ENCODE peak calls at places on chromosomes 13 and 19, in nine cellular contexts. One of them, this sample, is unnamed. For H3K36me3 and H3K4me1, the result is how much of the 10 kb centered on the place peaks cover.

GRCh38 chr13:45269204-45269603 is 68.4 kb upstream of the KCTD4 start:
- DNase-seq in upper lobe of right lung: no peak
- DNase-seq in cardiac muscle cell: peak
- DNase-seq in endodermal cell: no peak
- DNase-seq in pancreas: no peak
- DNase-seq in heart left ventricle: no peak
- DNase-seq in astrocyte: peak
- DNase-seq in body of pancreas: no peak
- DNase-seq in ascending aorta: no peak
- DNase-seq in this sample: no peak

GRCh38 chr13:100131863-100132574 is 43.1 kb downstream of the PCCA start:
- DNase-seq in upper lobe of right lung: no peak
- DNase-seq in cardiac muscle cell: peak
- DNase-seq in endodermal cell: no peak
- DNase-seq in pancreas: no peak
- DNase-seq in heart left ventricle: no peak
- DNase-seq in astrocyte: peak
- DNase-seq in body of pancreas: no peak
- DNase-seq in ascending aorta: no peak
- DNase-seq in this sample: peak

GRCh38 chr19:14072535-14073231 is at the start of gene MISP3:
- DNase-seq in upper lobe of right lung: peak
- DNase-seq in cardiac muscle cell: no peak
- DNase-seq in endodermal cell: peak
- DNase-seq in pancreas: peak
- DNase-seq in heart left ventricle: peak
- DNase-seq in astrocyte: peak
- DNase-seq in body of pancreas: peak
- DNase-seq in ascending aorta: no peak
- DNase-seq in this sample: peak

GRCh38 chr13:37788346-37788745 is 81.2 kb downstream of the TRPC4 start:
- DNase-seq in upper lobe of right lung: no peak
- DNase-seq in cardiac muscle cell: peak
- DNase-seq in endodermal cell: no peak
- DNase-seq in pancreas: no peak
- DNase-seq in heart left ventricle: no peak
- DNase-seq in astrocyte: no peak
- DNase-seq in body of pancreas: no peak
- DNase-seq in ascending aorta: no peak
- DNase-seq in this sample: no peak

GRCh38 chr13:21671793-21672680 is 1.2 kb downstream of the FGF9 start:
- DNase-seq in upper lobe of right lung: no peak
- DNase-seq in cardiac muscle cell: no peak
- DNase-seq in endodermal cell: peak
- DNase-seq in pancreas: no peak
- DNase-seq in heart left ventricle: no peak
- DNase-seq in astrocyte: no peak
- DNase-seq in body of pancreas: no peak
- DNase-seq in ascending aorta: no peak
- DNase-seq in this sample: no peak

GRCh38 chr13:25489238-25489637 is 117.5 kb downstream of the ATP8A2 start:
- DNase-seq in upper lobe of right lung: no peak
- DNase-seq in cardiac muscle cell: no peak
- DNase-seq in endodermal cell: peak
- DNase-seq in pancreas: no peak
- DNase-seq in heart left ventricle: no peak
- DNase-seq in astrocyte: no peak
- DNase-seq in body of pancreas: no peak
- DNase-seq in ascending aorta: no peak
- DNase-seq in this sample: no peak

GRCh38 chr13:43058836-43059235 is 35.5 kb downstream of the DNAJC15 start:
- DNase-seq in upper lobe of right lung: no peak
- DNase-seq in cardiac muscle cell: peak
- DNase-seq in endodermal cell: no peak
- DNase-seq in pancreas: no peak
- DNase-seq in heart left ventricle: no peak
- DNase-seq in astrocyte: peak
- DNase-seq in body of pancreas: no peak
- DNase-seq in ascending aorta: no peak
- DNase-seq in this sample: no peak

GRCh38 chr19:48351341-48351752 is 12.4 kb downstream of the TMEM143 start:
- DNase-seq in upper lobe of right lung: peak
- DNase-seq in cardiac muscle cell: peak
- DNase-seq in endodermal cell: peak
- DNase-seq in pancreas: peak
- DNase-seq in heart left ventricle: peak
- DNase-seq in astrocyte: peak
- DNase-seq in body of pancreas: peak
- DNase-seq in ascending aorta: no peak
- DNase-seq in this sample: peak

GRCh38 chr13:98351636-98352035 is 174.6 kb upstream of the RNF113B start:
- DNase-seq in upper lobe of right lung: no peak
- DNase-seq in cardiac muscle cell: no peak
- DNase-seq in endodermal cell: no peak
- DNase-seq in pancreas: no peak
- DNase-seq in heart left ventricle: no peak
- DNase-seq in astrocyte: no peak
- DNase-seq in body of pancreas: no peak
- DNase-seq in ascending aorta: no peak
- DNase-seq in this sample: no peak

GRCh38 chr19:42282810-42283247 is 13.8 kb downstream of the CIC start:
- DNase-seq in upper lobe of right lung: no peak
- DNase-seq in cardiac muscle cell: no peak
- DNase-seq in endodermal cell: peak
- DNase-seq in pancreas: no peak
- DNase-seq in heart left ventricle: no peak
- DNase-seq in astrocyte: no peak
- DNase-seq in body of pancreas: no peak
- DNase-seq in ascending aorta: no peak
- DNase-seq in this sample: no peak

GRCh38 chr13:97223711-97224461 is 1.8 kb downstream of the MBNL2 start:
- DNase-seq in upper lobe of right lung: no peak
- DNase-seq in cardiac muscle cell: peak
- DNase-seq in endodermal cell: peak
- DNase-seq in pancreas: peak
- DNase-seq in heart left ventricle: peak
- DNase-seq in astrocyte: peak
- DNase-seq in body of pancreas: peak
- DNase-seq in ascending aorta: no peak
- DNase-seq in this sample: peak

GRCh38 chr19:49110567-49110966 is 3.6 kb upstream of the LIN7B start:
- DNase-seq in upper lobe of right lung: no peak
- DNase-seq in cardiac muscle cell: no peak
- DNase-seq in endodermal cell: no peak
- DNase-seq in pancreas: no peak
- DNase-seq in heart left ventricle: no peak
- DNase-seq in astrocyte: peak
- DNase-seq in body of pancreas: no peak
- DNase-seq in ascending aorta: no peak
- DNase-seq in this sample: no peak

GRCh38 chr13:66831317-66831716 is 398.8 kb downstream of the PCDH9 start:
- DNase-seq in upper lobe of right lung: no peak
- DNase-seq in cardiac muscle cell: no peak
- DNase-seq in endodermal cell: no peak
- DNase-seq in pancreas: no peak
- DNase-seq in heart left ventricle: no peak
- DNase-seq in astrocyte: no peak
- DNase-seq in body of pancreas: no peak
- DNase-seq in ascending aorta: no peak
- DNase-seq in this sample: no peak

GRCh38 chr19:34145741-34146202 is 26.5 kb upstream of the LSM14A start:
- DNase-seq in upper lobe of right lung: no peak
- DNase-seq in cardiac muscle cell: peak
- DNase-seq in endodermal cell: peak
- DNase-seq in pancreas: no peak
- DNase-seq in heart left ventricle: peak
- DNase-seq in astrocyte: peak
- DNase-seq in body of pancreas: peak
- DNase-seq in ascending aorta: no peak
- DNase-seq in this sample: peak

GRCh38 chr19:1237027-1237659 is 662 bp downstream of the CBARP start:
- DNase-seq in upper lobe of right lung: no peak
- DNase-seq in cardiac muscle cell: no peak
- DNase-seq in endodermal cell: peak
- DNase-seq in pancreas: no peak
- DNase-seq in heart left ventricle: peak
- DNase-seq in astrocyte: no peak
- DNase-seq in body of pancreas: no peak
- DNase-seq in ascending aorta: no peak
- DNase-seq in this sample: no peak

GRCh38 chr13:47545206-47545605 is 455.9 kb downstream of the SUCLA2 start:
- DNase-seq in upper lobe of right lung: no peak
- DNase-seq in cardiac muscle cell: peak
- DNase-seq in endodermal cell: no peak
- DNase-seq in pancreas: no peak
- DNase-seq in heart left ventricle: no peak
- DNase-seq in astrocyte: no peak
- DNase-seq in body of pancreas: no peak
- DNase-seq in ascending aorta: no peak
- DNase-seq in this sample: no peak

DNA sequence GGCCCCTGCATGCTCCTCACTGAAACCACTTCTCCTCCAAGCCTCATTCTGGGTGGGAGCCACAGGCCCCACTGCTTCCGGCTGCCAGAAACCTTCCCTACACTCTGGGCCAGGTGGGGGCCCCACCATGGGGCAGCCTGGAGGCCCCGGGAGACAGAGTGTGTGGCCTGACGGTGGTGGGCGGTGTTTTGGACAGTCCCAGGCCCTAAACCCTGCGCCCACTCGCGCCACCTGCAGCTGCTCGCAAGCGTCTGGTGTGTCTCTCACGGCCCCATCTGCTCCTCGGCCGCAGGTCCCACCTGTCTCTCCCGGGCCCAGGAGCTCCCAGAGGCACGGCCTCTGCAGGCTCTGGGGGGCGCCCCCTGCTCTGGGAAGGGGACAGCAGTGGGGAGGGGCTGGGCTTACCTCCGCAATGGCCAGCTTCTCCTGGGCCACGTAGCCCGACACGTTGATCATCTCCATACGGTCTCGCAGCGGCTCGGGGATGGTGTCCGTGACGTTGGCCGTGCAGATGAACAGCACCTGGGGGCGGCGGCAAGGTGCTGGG is 5.6 kb downstream of the RPL36 start:
- DNase-seq in upper lobe of right lung: no peak
- DNase-seq in cardiac muscle cell: no peak
- DNase-seq in endodermal cell: peak
- DNase-seq in pancreas: no peak
- DNase-seq in heart left ventricle: no peak
- DNase-seq in astrocyte: no peak
- DNase-seq in body of pancreas: peak
- DNase-seq in ascending aorta: no peak
- DNase-seq in this sample: peak
- H3K36me3 ChIP-seq in upper lobe of right lung: half or more
- H3K36me3 ChIP-seq in cardiac muscle cell: half or more
- H3K36me3 ChIP-seq in endodermal cell: under half
- H3K36me3 ChIP-seq in pancreas: under half
- H3K36me3 ChIP-seq in heart left ventricle: under half
- H3K36me3 ChIP-seq in astrocyte: under half
- H3K36me3 ChIP-seq in body of pancreas: under half
- H3K36me3 ChIP-seq in ascending aorta: half or more
- H3K36me3 ChIP-seq in this sample: half or more

DNA sequence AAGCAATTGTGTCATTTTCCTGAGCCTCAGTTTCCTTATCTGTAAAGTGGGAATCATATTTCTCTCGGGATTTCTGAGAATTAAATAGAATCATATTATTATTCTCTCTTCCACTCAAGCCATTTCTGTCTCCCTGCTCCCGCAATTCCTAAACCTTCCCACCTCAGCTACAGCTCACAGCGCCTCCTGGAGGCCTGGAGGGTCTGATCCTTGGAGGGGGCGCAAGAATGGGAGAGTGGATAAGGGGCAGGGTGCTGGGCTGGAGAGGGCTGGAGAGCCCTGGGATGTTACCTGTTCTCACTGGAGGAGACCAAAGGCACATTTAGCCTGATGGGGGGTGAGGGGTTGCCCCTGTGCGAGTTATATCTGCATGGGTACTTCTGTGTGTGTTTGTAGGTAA is 31.1 kb upstream of the CYP2S1 start:
- DNase-seq in upper lobe of right lung: no peak
- DNase-seq in cardiac muscle cell: no peak
- DNase-seq in endodermal cell: peak
- DNase-seq in pancreas: no peak
- DNase-seq in heart left ventricle: no peak
- DNase-seq in astrocyte: no peak
- DNase-seq in body of pancreas: no peak
- DNase-seq in ascending aorta: no peak
- DNase-seq in this sample: peak
- TF ChIP-seq CTCF in upper lobe of right lung: no peak
- TF ChIP-seq CTCF in cardiac muscle cell: peak
- TF ChIP-seq CTCF in endodermal cell: peak
- TF ChIP-seq CTCF in pancreas: no peak
- TF ChIP-seq CTCF in heart left ventricle: no peak
- TF ChIP-seq CTCF in astrocyte: no peak
- TF ChIP-seq CTCF in body of pancreas: no peak
- TF ChIP-seq CTCF in ascending aorta: no peak
- TF ChIP-seq CTCF in this sample: peak

DNA sequence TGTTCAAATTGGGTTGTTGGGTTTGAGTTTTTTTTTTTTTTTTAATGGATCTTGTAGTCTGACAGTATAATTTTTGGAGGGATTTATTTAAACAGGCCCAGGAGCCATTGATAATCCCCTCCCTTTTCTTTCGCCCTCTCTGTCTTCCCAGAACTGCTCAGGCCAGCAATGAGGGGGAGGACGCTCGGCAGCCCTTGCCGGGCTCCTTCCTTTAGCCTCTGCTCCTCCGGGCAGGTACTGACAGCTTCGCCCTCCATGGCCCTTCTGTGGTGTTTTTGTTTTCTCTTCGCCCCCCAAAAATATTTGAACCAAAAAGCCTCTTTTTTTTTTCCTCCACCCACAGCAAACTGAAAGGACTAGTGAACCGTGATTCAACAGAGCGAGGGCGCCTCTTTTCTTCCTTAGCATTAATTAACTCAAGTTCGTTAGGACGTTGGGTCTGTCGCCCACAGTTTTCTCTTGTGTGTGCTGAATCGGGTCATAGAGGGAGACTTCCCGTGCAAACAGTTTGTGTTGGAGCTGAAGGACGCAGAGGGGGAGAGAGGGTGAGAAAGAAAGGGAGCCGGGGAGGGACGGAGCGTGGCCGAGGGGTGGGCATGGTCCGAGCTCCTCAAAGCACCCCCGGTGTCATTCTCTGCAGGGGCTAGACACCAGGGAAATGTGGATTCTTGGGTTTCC is 21.5 kb downstream of the NFIX start:
- DNase-seq in upper lobe of right lung: no peak
- DNase-seq in cardiac muscle cell: no peak
- DNase-seq in endodermal cell: peak
- DNase-seq in pancreas: no peak
- DNase-seq in heart left ventricle: no peak
- DNase-seq in astrocyte: no peak
- DNase-seq in body of pancreas: no peak
- DNase-seq in ascending aorta: no peak
- DNase-seq in this sample: no peak
- H3K4me1 ChIP-seq in upper lobe of right lung: half or more
- H3K4me1 ChIP-seq in cardiac muscle cell: under half
- H3K4me1 ChIP-seq in endodermal cell: under half
- H3K4me1 ChIP-seq in pancreas: under half
- H3K4me1 ChIP-seq in heart left ventricle: half or more
- H3K4me1 ChIP-seq in astrocyte: half or more
- H3K4me1 ChIP-seq in body of pancreas: under half
- H3K4me1 ChIP-seq in ascending aorta: under half
- H3K4me1 ChIP-seq in this sample: under half

GRCh38 chr19:5108123-5108613 is 139.3 kb downstream of the KDM4B start:
- DNase-seq in upper lobe of right lung: no peak
- DNase-seq in cardiac muscle cell: no peak
- DNase-seq in endodermal cell: no peak
- DNase-seq in pancreas: no peak
- DNase-seq in heart left ventricle: no peak
- DNase-seq in astrocyte: no peak
- DNase-seq in body of pancreas: no peak
- DNase-seq in ascending aorta: no peak
- DNase-seq in this sample: peak
- H3K36me3 ChIP-seq in upper lobe of right lung: under half
- H3K36me3 ChIP-seq in cardiac muscle cell: under half
- H3K36me3 ChIP-seq in endodermal cell: under half
- H3K36me3 ChIP-seq in pancreas: under half
- H3K36me3 ChIP-seq in heart left ventricle: under half
- H3K36me3 ChIP-seq in astrocyte: under half
- H3K36me3 ChIP-seq in body of pancreas: under half
- H3K36me3 ChIP-seq in ascending aorta: under half
- H3K36me3 ChIP-seq in this sample: under half